ENCODE peak calls at places on chromosomes 13 and 19, in six cellular contexts. One of them, this sample, is unnamed.

GRCh38 chr13:38543561-38543960 is 143.3 kb upstream of the FREM2 start:
- DNase-seq in AG09309: no peak
- DNase-seq in A549: no peak
- DNase-seq in heart right ventricle: no peak
- DNase-seq in BJ: no peak
- DNase-seq in astrocyte: peak
- DNase-seq in this sample: no peak

GRCh38 chr13:95535243-95535642 is 17.3 kb upstream of the CLDN10 start:
- DNase-seq in AG09309: peak
- DNase-seq in BJ: no peak
- DNase-seq in A549: peak
- DNase-seq in heart right ventricle: no peak
- DNase-seq in astrocyte: peak
- DNase-seq in this sample: peak

GRCh38 chr13:112603641-112604220 is 15.8 kb upstream of the TUBGCP3 start:
- DNase-seq in heart right ventricle: no peak
- DNase-seq in astrocyte: peak
- DNase-seq in BJ: no peak
- DNase-seq in AG09309: no peak
- DNase-seq in A549: no peak
- DNase-seq in this sample: no peak

GRCh38 chr13:30861836-30862467 is 44.1 kb upstream of the MEDAG start:
- DNase-seq in A549: no peak
- DNase-seq in heart right ventricle: no peak
- DNase-seq in AG09309: no peak
- DNase-seq in astrocyte: no peak
- DNase-seq in BJ: no peak
- DNase-seq in this sample: no peak

GRCh38 chr13:114124921-114125320 is 7.5 kb downstream of the RASA3 start:
- DNase-seq in astrocyte: peak
- DNase-seq in heart right ventricle: no peak
- DNase-seq in BJ: peak
- DNase-seq in A549: no peak
- DNase-seq in AG09309: no peak
- DNase-seq in this sample: peak

GRCh38 chr19:56089344-56089743 is 31.8 kb downstream of the ZNF787 start:
- DNase-seq in A549: no peak
- DNase-seq in AG09309: no peak
- DNase-seq in astrocyte: no peak
- DNase-seq in BJ: no peak
- DNase-seq in heart right ventricle: no peak
- DNase-seq in this sample: no peak

GRCh38 chr13:34816118-34816517 is 126.0 kb upstream of the NBEA start:
- DNase-seq in A549: no peak
- DNase-seq in AG09309: no peak
- DNase-seq in astrocyte: no peak
- DNase-seq in BJ: no peak
- DNase-seq in heart right ventricle: no peak
- DNase-seq in this sample: no peak

GRCh38 chr13:49063526-49063925 is 87.8 kb downstream of the FNDC3A start:
- DNase-seq in astrocyte: no peak
- DNase-seq in BJ: no peak
- DNase-seq in AG09309: no peak
- DNase-seq in heart right ventricle: no peak
- DNase-seq in A549: no peak
- DNase-seq in this sample: no peak

GRCh38 chr13:49062297-49062896 is 86.7 kb downstream of the FNDC3A start:
- DNase-seq in A549: no peak
- DNase-seq in heart right ventricle: no peak
- DNase-seq in BJ: no peak
- DNase-seq in astrocyte: no peak
- DNase-seq in AG09309: no peak
- DNase-seq in this sample: no peak

GRCh38 chr19:4284176-4284958 is 5.3 kb downstream of the SHD start:
- DNase-seq in A549: peak
- DNase-seq in AG09309: no peak
- DNase-seq in astrocyte: no peak
- DNase-seq in BJ: no peak
- DNase-seq in heart right ventricle: no peak
- DNase-seq in this sample: no peak

GRCh38 chr13:113288880-113289279 is 8.2 kb upstream of the LAMP1 start:
- DNase-seq in heart right ventricle: no peak
- DNase-seq in AG09309: no peak
- DNase-seq in BJ: no peak
- DNase-seq in astrocyte: no peak
- DNase-seq in A549: no peak
- DNase-seq in this sample: no peak

GRCh38 chr13:98476106-98476505 is 100.8 kb downstream of the STK24 start:
- DNase-seq in astrocyte: no peak
- DNase-seq in BJ: no peak
- DNase-seq in A549: no peak
- DNase-seq in AG09309: no peak
- DNase-seq in heart right ventricle: no peak
- DNase-seq in this sample: no peak

GRCh38 chr19:21396893-21397572 is at the start of gene ZNF493:
- DNase-seq in A549: peak
- DNase-seq in BJ: peak
- DNase-seq in heart right ventricle: peak
- DNase-seq in AG09309: peak
- DNase-seq in astrocyte: peak
- DNase-seq in this sample: peak

GRCh38 chr13:51311957-51312520 is 27.5 kb upstream of the SERPINE3 start:
- DNase-seq in AG09309: no peak
- DNase-seq in astrocyte: no peak
- DNase-seq in heart right ventricle: no peak
- DNase-seq in A549: no peak
- DNase-seq in BJ: no peak
- DNase-seq in this sample: no peak

GRCh38 chr13:27034678-27035111 is 136.9 kb downstream of the USP12 start:
- DNase-seq in BJ: no peak
- DNase-seq in heart right ventricle: no peak
- DNase-seq in A549: no peak
- DNase-seq in astrocyte: no peak
- DNase-seq in AG09309: no peak
- DNase-seq in this sample: no peak

GRCh38 chr13:22092791-22093545 is 422.1 kb downstream of the FGF9 start:
- DNase-seq in astrocyte: no peak
- DNase-seq in BJ: peak
- DNase-seq in AG09309: no peak
- DNase-seq in heart right ventricle: no peak
- DNase-seq in A549: no peak
- DNase-seq in this sample: no peak

GRCh38 chr19:45584332-45585157 is at the start of gene OPA3:
- DNase-seq in A549: peak
- DNase-seq in BJ: peak
- DNase-seq in AG09309: peak
- DNase-seq in heart right ventricle: peak
- DNase-seq in astrocyte: peak
- DNase-seq in this sample: peak

GRCh38 chr19:12801466-12802266 is at the start of the genes PRDX2 and THSD8:
- DNase-seq in AG09309: no peak
- DNase-seq in A549: no peak
- DNase-seq in astrocyte: no peak
- DNase-seq in BJ: no peak
- DNase-seq in heart right ventricle: peak
- DNase-seq in this sample: no peak

GRCh38 chr19:34962281-34962944 is 1.6 kb downstream of the ZNF792 start:
- DNase-seq in AG09309: no peak
- DNase-seq in astrocyte: no peak
- DNase-seq in BJ: no peak
- DNase-seq in heart right ventricle: no peak
- DNase-seq in A549: no peak
- DNase-seq in this sample: no peak

GRCh38 chr13:21046203-21046602 is 15.2 kb downstream of the LATS2 start:
- DNase-seq in AG09309: no peak
- DNase-seq in heart right ventricle: no peak
- DNase-seq in A549: no peak
- DNase-seq in BJ: no peak
- DNase-seq in astrocyte: no peak
- DNase-seq in this sample: no peak

GRCh38 chr13:21043898-21044297 is 17.5 kb downstream of the LATS2 start:
- DNase-seq in heart right ventricle: no peak
- DNase-seq in A549: no peak
- DNase-seq in astrocyte: peak
- DNase-seq in BJ: peak
- DNase-seq in AG09309: peak
- DNase-seq in this sample: peak

GRCh38 chr13:21047087-21047486 is 14.3 kb downstream of the LATS2 start:
- DNase-seq in astrocyte: no peak
- DNase-seq in BJ: no peak
- DNase-seq in AG09309: no peak
- DNase-seq in A549: no peak
- DNase-seq in heart right ventricle: no peak
- DNase-seq in this sample: no peak

GRCh38 chr13:21047591-21048282 is 13.6 kb downstream of the LATS2 start:
- DNase-seq in astrocyte: no peak
- DNase-seq in heart right ventricle: no peak
- DNase-seq in A549: no peak
- DNase-seq in BJ: no peak
- DNase-seq in AG09309: no peak
- DNase-seq in this sample: no peak

DNA sequence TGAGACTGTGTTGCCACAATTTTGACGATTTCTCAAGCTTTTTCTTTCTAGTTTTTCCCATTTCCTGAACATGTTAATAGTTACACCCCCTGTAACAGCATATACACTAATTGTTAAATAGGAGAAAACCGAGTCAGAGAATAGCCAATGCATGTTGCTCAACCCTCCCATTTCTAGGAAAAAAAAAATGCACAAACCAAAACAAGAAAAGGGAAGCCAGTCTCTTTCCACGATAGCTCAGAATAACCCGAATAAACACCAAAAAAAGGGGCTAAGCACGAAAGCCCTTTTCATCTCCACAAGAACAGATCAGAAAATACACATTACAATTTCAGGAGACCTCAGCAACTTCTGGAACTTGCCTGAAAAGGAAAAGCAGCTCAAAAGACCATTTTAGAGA is 16.3 kb downstream of the LATS2 start:
- DNase-seq in astrocyte: no peak
- DNase-seq in heart right ventricle: no peak
- DNase-seq in A549: no peak
- DNase-seq in BJ: no peak
- DNase-seq in AG09309: no peak
- DNase-seq in this sample: no peak
- H3K4me3 ChIP-seq in astrocyte: no peak
- H3K4me3 ChIP-seq in heart right ventricle: peak
- H3K4me3 ChIP-seq in A549: no peak
- H3K4me3 ChIP-seq in BJ: no peak
- H3K4me3 ChIP-seq in AG09309: no peak
- H3K4me3 ChIP-seq in this sample: no peak

DNA sequence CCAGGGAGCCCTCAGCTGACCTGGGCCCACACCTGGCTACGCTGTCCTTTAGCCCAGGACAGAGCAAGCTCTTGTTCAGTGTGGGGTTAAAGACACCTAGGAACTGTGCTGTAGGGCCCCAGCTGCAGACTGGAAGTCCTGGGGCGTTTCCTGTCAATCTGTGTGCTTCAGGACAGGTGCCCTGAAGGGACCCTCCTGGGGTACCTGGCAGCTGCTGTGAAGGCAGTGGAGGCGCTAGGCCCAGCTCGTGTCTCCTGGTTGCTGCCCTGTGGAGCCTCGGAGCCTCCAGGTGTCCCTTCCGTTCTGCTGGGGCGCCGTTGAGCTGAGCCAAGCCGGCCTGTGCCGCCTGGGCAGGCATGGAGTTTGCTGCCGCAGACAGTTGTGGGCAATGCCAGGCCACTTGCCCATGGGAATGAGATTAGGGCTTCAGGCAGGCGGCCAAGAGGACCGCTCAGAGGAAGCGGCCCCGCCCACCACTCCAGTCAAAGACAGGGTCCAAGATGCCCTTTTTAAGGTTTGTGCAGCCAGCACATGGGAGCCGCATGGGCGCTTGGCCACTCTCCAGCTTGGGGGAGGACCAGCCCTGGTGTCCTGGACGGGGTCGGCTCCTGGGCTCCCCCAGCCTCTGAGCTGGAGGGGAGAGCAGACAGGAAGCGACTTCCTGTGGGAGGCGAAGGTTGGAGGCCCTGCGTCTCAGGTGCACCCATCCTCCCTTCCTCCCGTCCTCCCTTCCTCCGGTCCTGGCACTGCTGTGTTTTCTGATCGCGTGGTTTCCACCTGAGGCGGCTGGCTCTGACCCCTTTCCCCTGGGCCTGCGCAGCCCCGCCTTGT is 4.0 kb downstream of the PTBP1 start:
- DNase-seq in A549: no peak
- DNase-seq in AG09309: no peak
- DNase-seq in BJ: no peak
- DNase-seq in heart right ventricle: peak
- DNase-seq in astrocyte: no peak
- DNase-seq in this sample: no peak
- H3K4me3 ChIP-seq in A549: peak
- H3K4me3 ChIP-seq in AG09309: peak
- H3K4me3 ChIP-seq in BJ: peak
- H3K4me3 ChIP-seq in heart right ventricle: peak
- H3K4me3 ChIP-seq in astrocyte: peak
- H3K4me3 ChIP-seq in this sample: peak

GRCh38 chr19:37953576-37954303 is 46.7 kb downstream of the SIPA1L3 start:
- DNase-seq in AG09309: peak
- DNase-seq in astrocyte: peak
- DNase-seq in BJ: no peak
- DNase-seq in heart right ventricle: no peak
- DNase-seq in A549: no peak
- DNase-seq in this sample: no peak

GRCh38 chr19:37953125-37953524 is 46.1 kb downstream of the SIPA1L3 start:
- DNase-seq in BJ: no peak
- DNase-seq in astrocyte: peak
- DNase-seq in AG09309: no peak
- DNase-seq in heart right ventricle: no peak
- DNase-seq in A549: no peak
- DNase-seq in this sample: no peak

GRCh38 chr19:37951816-37952210 is 44.8 kb downstream of the SIPA1L3 start:
- DNase-seq in heart right ventricle: no peak
- DNase-seq in astrocyte: no peak
- DNase-seq in BJ: no peak
- DNase-seq in A549: no peak
- DNase-seq in AG09309: no peak
- DNase-seq in this sample: no peak

GRCh38 chr19:37955986-37956385 is 49.0 kb downstream of the SIPA1L3 start:
- DNase-seq in AG09309: no peak
- DNase-seq in heart right ventricle: no peak
- DNase-seq in A549: no peak
- DNase-seq in BJ: no peak
- DNase-seq in astrocyte: no peak
- DNase-seq in this sample: no peak

GRCh38 chr19:37954421-37954874 is 47.4 kb downstream of the SIPA1L3 start:
- DNase-seq in BJ: no peak
- DNase-seq in A549: no peak
- DNase-seq in AG09309: no peak
- DNase-seq in heart right ventricle: no peak
- DNase-seq in astrocyte: no peak
- DNase-seq in this sample: no peak
- H3K4me3 ChIP-seq in BJ: no peak
- H3K4me3 ChIP-seq in A549: no peak
- H3K4me3 ChIP-seq in AG09309: no peak
- H3K4me3 ChIP-seq in heart right ventricle: no peak
- H3K4me3 ChIP-seq in astrocyte: no peak
- H3K4me3 ChIP-seq in this sample: no peak

DNA sequence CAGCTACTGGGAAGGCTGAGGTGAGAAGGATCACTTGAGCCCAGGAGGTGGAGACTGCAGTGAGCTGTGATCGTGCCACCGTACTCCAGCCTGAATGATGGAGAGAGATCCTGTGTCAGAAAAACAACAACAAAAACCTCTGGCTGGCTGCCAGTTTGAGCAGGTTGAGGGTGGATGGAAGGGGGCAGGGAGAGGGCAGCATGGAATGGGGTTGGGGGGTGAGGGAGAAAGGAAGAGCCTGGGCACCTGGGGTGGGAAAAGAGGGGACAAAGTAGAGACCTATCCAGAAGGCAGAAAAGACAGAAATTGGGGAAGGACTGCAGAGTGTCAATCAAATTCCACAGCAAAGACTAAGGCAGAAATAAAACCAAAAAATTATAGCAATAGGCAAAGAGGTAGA is 4.7 kb downstream of the SLC1A5 start:
- DNase-seq in astrocyte: no peak
- DNase-seq in AG09309: no peak
- DNase-seq in BJ: no peak
- DNase-seq in A549: no peak
- DNase-seq in heart right ventricle: no peak
- DNase-seq in this sample: no peak
- H3K4me3 ChIP-seq in astrocyte: peak
- H3K4me3 ChIP-seq in AG09309: peak
- H3K4me3 ChIP-seq in BJ: peak
- H3K4me3 ChIP-seq in A549: peak
- H3K4me3 ChIP-seq in heart right ventricle: no peak
- H3K4me3 ChIP-seq in this sample: peak